ENCODE peak calls at places on chromosome 19, in four cellular contexts. K is mesendoderm, W is H1, P is H9. U is an unnamed sample. For H3K79me2, the result is how much of the 10 kb centered on the place peaks cover.

GRCh38 chr19:42170052-42170451 is 37.8 kb upstream of the POU2F2 start:
- DNase-seq in K (no peak), W (no peak), P (no peak), U (no peak)

GRCh38 chr19:41029524-41030432 is 38.7 kb downstream of the CYP2B6 start:
- DNase-seq in K (no peak), W (no peak), P (no peak), U (no peak)

GRCh38 chr19:49679832-49680472 is 2.9 kb downstream of the PRMT1 start:
- DNase-seq in K (no peak), W (no peak), P (no peak), U (no peak)

GRCh38 chr19:858868-859843 is at the start of gene CFD:
- DNase-seq in K (no peak), W (no peak), P (no peak), U (no peak)

GRCh38 chr19:17333611-17334413 is 843 bp downstream of the ANO8 start:
- DNase-seq in K (peak), W (peak), P (peak), U (peak)

GRCh38 chr19:15108145-15108844 is 1.1 kb downstream of the SYDE1 start:
- DNase-seq in K (peak), W (no peak), P (no peak), U (peak)

GRCh38 chr19:5031231-5032100 is 62.6 kb downstream of the KDM4B start:
- DNase-seq in K (peak), W (peak), P (peak), U (peak)

GRCh38 chr19:419721-420515 is 11.0 kb upstream of the C2CD4C start:
- DNase-seq in K (no peak), W (peak), P (no peak), U (no peak)

GRCh38 chr19:47618771-47619170 is 9.8 kb downstream of the BICRA start:
- DNase-seq in K (no peak), W (no peak), P (no peak), U (no peak)

GRCh38 chr19:1516395-1516753 is 3.6 kb upstream of the ADAMTSL5 start:
- DNase-seq in K (peak), W (no peak), P (no peak), U (no peak)

GRCh38 chr19:13770013-13770635 is 4.1 kb upstream of the C19orf53 start:
- DNase-seq in K (no peak), W (no peak), P (no peak), U (no peak)

GRCh38 chr19:17579523-17580244 is 24.2 kb downstream of the COLGALT1 start:
- DNase-seq in K (peak), W (peak), P (peak), U (peak)

GRCh38 chr19:18014197-18014596 is 6.2 kb downstream of the ARRDC2 start:
- DNase-seq in K (no peak), W (no peak), P (no peak), U (no peak)

GRCh38 chr19:46610413-46610775 is 9.3 kb downstream of the CALM3 start:
- DNase-seq in K (no peak), W (no peak), P (no peak), U (no peak)

GRCh38 chr19:3135961-3136683 is at the start of gene GNA15:
- DNase-seq in K (no peak), W (no peak), P (no peak), U (peak)

GRCh38 chr19:29014857-29015436 is 198.0 kb downstream of the UQCRFS1 start:
- DNase-seq in K (peak), W (no peak), P (peak), U (no peak)

GRCh38 chr19:28028881-28029280 is 1184.1 kb downstream of the UQCRFS1 start:
- DNase-seq in K (no peak), W (no peak), P (no peak), U (no peak)

GRCh38 chr19:4375164-4375619 is 25.2 kb downstream of the SH3GL1 start:
- DNase-seq in K (peak), W (peak), P (peak), U (peak)

GRCh38 chr19:52669586-52669985 is 31.4 kb upstream of the ZNF83 start:
- DNase-seq in K (no peak), W (no peak), P (no peak), U (no peak)
- H2BK120ac ChIP-seq in K (no peak), W (no peak), P (no peak), U (no peak)

GRCh38 chr19:23772668-23773063 is 14.0 kb upstream of the ZNF681 start:
- DNase-seq in K (no peak), W (no peak), P (no peak), U (no peak)
- H3K79me2 ChIP-seq in K (half or more), W (half or more), P (half or more), U (under half)

DNA sequence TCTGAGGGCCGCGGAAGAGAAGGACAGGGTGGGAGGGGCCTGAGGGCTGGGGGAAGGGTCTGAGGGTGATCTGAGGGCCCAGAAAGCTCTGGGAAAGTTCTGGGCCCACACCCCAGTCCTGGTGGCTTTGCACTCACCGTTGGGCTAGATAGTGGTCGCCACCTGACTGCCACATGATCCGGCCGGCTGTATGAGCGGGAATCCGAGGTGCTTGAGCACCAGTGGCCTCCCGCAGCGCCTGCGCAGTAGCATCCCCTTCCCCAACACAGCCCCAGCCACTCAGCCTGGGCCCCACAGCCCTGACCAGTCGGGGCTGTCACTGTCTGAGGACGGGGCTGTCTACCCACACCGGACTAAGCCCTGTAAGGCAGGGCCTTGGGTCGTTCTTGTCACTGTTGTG is 15.0 kb downstream of the PRODH2 start:
- DNase-seq in K (peak), W (peak), P (peak), U (no peak)
- H2BK120ac ChIP-seq in K (no peak), W (peak), P (no peak), U (no peak)

DNA sequence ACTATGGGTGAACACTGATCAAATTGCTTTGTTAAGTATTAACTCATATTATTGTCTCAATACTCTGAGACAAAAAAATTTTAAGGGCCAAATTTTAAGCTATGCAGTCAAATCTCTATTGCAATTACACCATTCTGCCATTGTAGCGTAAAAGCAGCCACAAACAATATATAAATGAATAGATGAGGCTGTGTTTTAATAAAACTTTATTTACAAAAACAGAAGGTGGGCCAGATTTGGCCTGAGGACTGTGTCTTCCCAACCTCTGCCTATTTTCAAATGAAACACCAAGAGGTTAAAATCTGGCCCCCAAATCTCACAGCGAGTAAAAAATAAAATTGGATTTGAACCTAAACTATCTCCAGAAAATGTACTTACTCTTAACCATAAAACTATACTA is 51.7 kb downstream of the MBD3L2B start:
- DNase-seq in K (no peak), W (no peak), P (no peak), U (no peak)
- H3K79me2 ChIP-seq in K (under half), W (under half), P (under half), U (under half)

DNA sequence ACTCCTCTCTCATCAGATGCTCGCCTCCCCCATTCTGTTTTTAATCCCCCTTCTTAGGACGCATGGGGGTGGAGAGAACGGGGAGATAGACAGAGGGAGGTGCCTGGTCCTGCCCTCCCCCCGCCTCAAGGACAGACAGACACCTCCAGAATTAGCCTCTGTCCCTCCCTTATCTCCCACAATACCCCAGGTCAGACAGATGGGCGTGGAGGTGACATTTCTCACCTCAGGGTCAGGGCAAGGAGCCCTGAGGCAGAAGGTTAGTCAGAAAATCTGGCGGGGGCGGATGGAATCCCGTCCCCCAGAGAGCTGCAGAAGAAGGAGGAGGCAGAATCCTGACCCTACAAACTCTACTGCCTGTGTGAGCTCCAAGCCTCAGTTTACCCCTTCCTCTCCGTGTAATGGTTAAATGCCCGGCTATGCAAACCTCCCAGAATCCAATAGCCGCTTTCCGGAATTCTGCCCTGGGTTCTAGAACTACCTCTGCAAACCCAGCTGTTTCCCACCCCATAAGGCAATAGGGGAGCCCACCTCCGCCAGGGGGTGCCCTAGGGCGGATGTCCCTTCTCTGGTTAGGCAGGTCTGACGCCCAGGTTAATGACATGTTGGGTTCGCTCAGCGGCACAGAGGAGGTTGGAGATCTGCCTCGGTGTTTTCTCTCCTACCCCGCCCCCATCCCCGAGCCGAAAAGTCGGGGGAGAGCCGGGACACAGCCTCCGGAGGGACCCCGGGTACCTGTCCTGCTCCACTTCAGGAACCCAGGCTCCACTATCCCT is 900 bp downstream of the PPP1R13L start:
- DNase-seq in K (peak), W (peak), P (peak), U (peak)
- H2BK120ac ChIP-seq in K (no peak), W (no peak), P (no peak), U (peak)

DNA sequence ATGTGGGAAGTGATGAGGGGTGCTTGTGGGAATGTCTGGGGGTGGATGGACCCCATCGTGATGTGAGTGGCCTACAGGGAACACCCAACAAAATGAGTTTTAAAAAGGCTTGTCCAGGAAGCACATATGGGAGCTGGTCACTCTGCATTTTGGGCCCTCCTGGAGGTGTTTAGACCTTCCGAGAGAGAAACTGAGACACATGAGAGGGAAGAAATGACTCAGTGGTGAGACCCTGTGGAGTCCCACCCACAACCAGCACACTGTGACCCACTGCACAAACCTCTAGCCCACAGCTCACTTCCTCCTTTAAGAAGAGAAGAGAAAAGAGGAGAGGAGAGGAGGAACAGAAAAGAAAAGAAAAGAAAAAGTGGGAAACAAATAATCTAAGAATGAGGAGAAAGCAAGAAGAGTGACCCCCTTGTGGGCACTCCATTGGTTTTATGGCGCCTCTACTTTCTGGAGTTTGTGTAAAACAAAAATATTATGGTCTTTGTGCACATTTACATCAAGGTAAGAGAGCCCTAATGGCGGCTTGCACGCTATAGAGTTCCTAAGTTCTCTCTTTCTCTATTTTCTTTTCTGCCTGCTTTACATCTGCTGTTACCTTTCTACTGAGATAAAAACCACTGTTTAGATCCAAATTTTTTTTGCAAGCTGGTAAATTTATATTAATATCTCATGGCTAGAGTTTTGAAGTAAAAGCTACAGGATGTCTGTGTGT is 13.3 kb upstream of the LILRB1 start:
- DNase-seq in K (no peak), W (no peak), P (no peak), U (no peak)
- H3K79me2 ChIP-seq in K (under half), W (under half), P (under half), U (under half)

U was measured in trophoblast cell.